ENCODE peak calls at places on chromosomes 12 and 14, in five cellular contexts. K is activated CD4-positive, alpha-beta T cell treated with anti-CD3 and anti-CD28 coated beads, Interleukin-2, amount 50 U/mL, for 1 hour; V is fibroblast of villous mesenchyme; S is GM13977; A is CD14-positive monocyte. O is an unnamed sample.

GRCh38 chr12:30796891-30797371 is 42.2 kb upstream of the CAPRIN2 start:
- DNase-seq in K (no peak), V (peak; percentile 30), S (no peak), A (no peak), O (no peak)

GRCh38 chr12:1297206-1297605 is 297.2 kb downstream of the FBXL14 start:
- DNase-seq in K (no peak), V (peak; percentile 37), S (no peak), A (no peak), O (no peak)

GRCh38 chr14:67423424-67423823 is 11.5 kb upstream of the PLEK2 start:
- DNase-seq in K (no peak), V (no peak), S (no peak), A (no peak), O (no peak)

GRCh38 chr12:130494736-130495135 is 157.0 kb downstream of the PIWIL1 start:
- DNase-seq in K (no peak), V (no peak), S (no peak), A (no peak), O (no peak)

GRCh38 chr12:116133609-116134214 is 143.8 kb downstream of the MED13L start:
- DNase-seq in K (no peak), V (no peak), S (no peak), A (no peak), O (no peak)

GRCh38 chr14:31682768-31683167 is 121.6 kb downstream of the NUBPL start:
- DNase-seq in K (no peak), V (no peak), S (no peak), A (no peak), O (no peak)

GRCh38 chr12:132389526-132390286 is 60.3 kb upstream of the GALNT9 start:
- DNase-seq in K (no peak), V (no peak), S (no peak), A (no peak), O (no peak)

GRCh38 chr12:40775681-40776080 is 83.4 kb downstream of the CNTN1 start:
- DNase-seq in K (no peak), V (no peak), S (no peak), A (no peak), O (no peak)

GRCh38 chr12:131090254-131091210 is 136.8 kb downstream of the ADGRD1 start:
- DNase-seq in K (no peak), V (no peak), S (no peak), A (peak; percentile 27), O (no peak)

GRCh38 chr12:116739381-116739887 is 1.3 kb downstream of the RNFT2 start:
- DNase-seq in K (no peak), V (no peak), S (no peak), A (no peak), O (no peak)

GRCh38 chr12:98073610-98074009 is 441.8 kb upstream of the TMPO start:
- DNase-seq in K (no peak), V (no peak), S (no peak), A (no peak), O (no peak)

GRCh38 chr12:122823429-122823828 is 11.8 kb upstream of the HIP1R start:
- DNase-seq in K (no peak), V (no peak), S (no peak), A (no peak), O (no peak)

GRCh38 chr12:130764475-130765185 is 48.5 kb upstream of the RIMBP2 start:
- DNase-seq in K (no peak), V (peak; percentile 63), S (no peak), A (no peak), O (no peak)

GRCh38 chr12:130831246-130831645 is 7.8 kb downstream of the STX2 start:
- DNase-seq in K (no peak), V (no peak), S (no peak), A (no peak), O (no peak)

GRCh38 chr14:92373336-92373735 is 50.4 kb downstream of the SLC24A4 start:
- DNase-seq in K (no peak), V (no peak), S (no peak), A (no peak), O (no peak)

GRCh38 chr12:58588771-58589170 is 331.5 kb downstream of the LRIG3 start:
- DNase-seq in K (no peak), V (no peak), S (no peak), A (no peak), O (no peak)

GRCh38 chr14:53106768-53107167 is 46.4 kb downstream of the DDHD1 start:
- DNase-seq in K (no peak), V (no peak), S (no peak), A (no peak), O (no peak)

GRCh38 chr12:2557589-2557988 is 237.2 kb upstream of the FKBP4 start:
- DNase-seq in K (no peak), V (no peak), S (no peak), A (no peak), O (no peak)

GRCh38 chr12:131456301-131457027 is 254.4 kb upstream of the SFSWAP start:
- DNase-seq in K (no peak), V (no peak), S (no peak), A (no peak), O (no peak)

GRCh38 chr12:50614167-50614762 is 109.5 kb downstream of the DIP2B start:
- DNase-seq in K (no peak), V (peak; percentile 76), S (no peak), A (no peak), O (no peak)

GRCh38 chr12:3641428-3641883 is 111.5 kb downstream of the CRACR2A start:
- DNase-seq in K (no peak), V (peak; percentile 75), S (no peak), A (no peak), O (no peak)

GRCh38 chr12:33724867-33725266 is 285.2 kb upstream of the SYT10 start:
- DNase-seq in K (no peak), V (no peak), S (no peak), A (no peak), O (no peak)

GRCh38 chr14:68947802-68948201 is 31.3 kb downstream of the ACTN1 start:
- DNase-seq in K (no peak), V (peak; percentile 89), S (no peak), A (no peak), O (no peak)

GRCh38 chr14:69133206-69134125 is 19.5 kb downstream of the DCAF5 start:
- DNase-seq in K (no peak), V (peak; percentile 85), S (no peak), A (no peak), O (no peak)

GRCh38 chr14:59251811-59252771 is 63.6 kb downstream of the DAAM1 start:
- DNase-seq in K (no peak), V (peak; percentile 71), S (no peak), A (no peak), O (no peak)

GRCh38 chr14:31834616-31835015 is 242.5 kb upstream of the ARHGAP5 start:
- DNase-seq in K (no peak), V (peak; percentile 55), S (no peak), A (no peak), O (no peak)

GRCh38 chr14:68444449-68445168 is 348.3 kb downstream of the ZFP36L1 start:
- DNase-seq in K (no peak), V (peak; percentile 45), S (no peak), A (no peak), O (no peak)

GRCh38 chr14:53519137-53519536 is 366.0 kb upstream of the DDHD1 start:
- DNase-seq in K (no peak), V (no peak), S (no peak), A (no peak), O (no peak)

GRCh38 chr12:92629349-92630065 is 73.3 kb upstream of the PLEKHG7 start:
- DNase-seq in K (no peak), V (peak; percentile 53), S (no peak), A (no peak), O (no peak)

GRCh38 chr14:100526632-100527031 is 60.6 kb downstream of the BEGAIN start:
- DNase-seq in K (no peak), V (no peak), S (no peak), A (no peak), O (no peak)

O was measured in B cell.